ENCODE peak calls at places on chromosomes 5 and 9, in five cellular contexts. F, K, M, S and R are unnamed samples.

GRCh38 chr9:14372437-14373318 is 58.7 kb upstream of the NFIB start:
- DNase-seq in S (no peak), M (no peak), K (no peak), F (peak; percentile 43), R (no peak)

GRCh38 chr5:139341187-139341688 is 416 bp upstream of the PAIP2 start:
- DNase-seq in F (no peak), S (no peak), M (no peak), K (no peak), R (no peak)

GRCh38 chr9:95815961-95816360 is 59.5 kb upstream of the ERCC6L2 start:
- DNase-seq in S (no peak), K (no peak), M (no peak), F (peak; percentile 22), R (no peak)

GRCh38 chr5:177362102-177362868 is 4.6 kb downstream of the RGS14 start:
- DNase-seq in S (no peak), M (no peak), K (peak; percentile 42), F (no peak), R (peak; percentile 36)

GRCh38 chr5:126497506-126497905 is 74.3 kb downstream of the GRAMD2B start:
- DNase-seq in K (no peak), M (no peak), F (no peak), S (no peak), R (no peak)

GRCh38 chr5:139473105-139473504 is 2.3 kb downstream of the SMIM33 start:
- DNase-seq in S (no peak), M (no peak), K (no peak), F (no peak), R (no peak)

GRCh38 chr9:95778957-95779356 is 96.5 kb upstream of the ERCC6L2 start:
- DNase-seq in F (no peak), K (no peak), S (no peak), M (no peak), R (no peak)

GRCh38 chr5:176438959-176439757 is 9.0 kb upstream of the FAF2 start:
- DNase-seq in S (no peak), K (no peak), M (no peak), F (no peak), R (no peak)

GRCh38 chr5:143318270-143318669 is 85.2 kb downstream of the NR3C1 start:
- DNase-seq in F (no peak), M (no peak), S (no peak), K (no peak), R (no peak)

GRCh38 chr5:141363952-141364660 is at the start of gene PCDHGA5:
- DNase-seq in F (no peak), K (no peak), M (no peak), S (no peak), R (no peak)

GRCh38 chr5:150229571-150229970 is 39.7 kb downstream of the SLC6A7 start:
- DNase-seq in M (no peak), F (no peak), S (no peak), K (no peak), R (no peak)

GRCh38 chr5:50967388-50968039 is 301.1 kb downstream of the PARP8 start:
- DNase-seq in K (no peak), F (no peak), M (no peak), S (peak; percentile 47), R (no peak)

GRCh38 chr9:14072850-14073249 is 241.1 kb downstream of the NFIB start:
- DNase-seq in F (no peak), S (no peak), K (no peak), M (no peak), R (no peak)

GRCh38 chr5:57850109-57850508 is 367.5 kb upstream of the ACTBL2 start:
- DNase-seq in K (no peak), F (no peak), M (no peak), S (no peak), R (no peak)

GRCh38 chr5:132464155-132464939 is 26.2 kb downstream of the IRF1 start:
- DNase-seq in F (no peak), K (no peak), M (peak; percentile 28), S (no peak), R (no peak)

GRCh38 chr5:112480501-112480900 is 61.4 kb upstream of the EPB41L4A start:
- DNase-seq in M (no peak), K (no peak), F (no peak), S (no peak), R (no peak)

GRCh38 chr5:5340206-5340729 is 82.2 kb upstream of the ICE1 start:
- DNase-seq in K (no peak), M (no peak), S (no peak), F (peak; percentile 96), R (no peak)

GRCh38 chr5:31347558-31347905 is 154.0 kb downstream of the CDH6 start:
- DNase-seq in K (no peak), F (peak; percentile 16), M (no peak), S (no peak), R (no peak)

GRCh38 chr5:133831506-133832224 is 136.8 kb downstream of the C5orf15 start:
- DNase-seq in K (no peak), M (no peak), S (no peak), F (no peak), R (no peak)

GRCh38 chr5:152246401-152246800 is 158.7 kb downstream of the NMUR2 start:
- DNase-seq in M (no peak), S (no peak), K (no peak), F (no peak), R (no peak)

GRCh38 chr5:142017832-142018427 is 5.1 kb upstream of the GNPDA1 start:
- DNase-seq in K (no peak), F (no peak), S (no peak), M (no peak), R (no peak)

GRCh38 chr9:121622842-121623203 is 28.6 kb upstream of the DAB2IP start:
- DNase-seq in F (no peak), M (no peak), K (no peak), S (no peak), R (no peak)

GRCh38 chr5:54804521-54804920 is 180.9 kb downstream of the ESM1 start:
- DNase-seq in M (no peak), S (no peak), F (no peak), K (no peak), R (no peak)

GRCh38 chr9:114180701-114181582 is 25.6 kb downstream of the COL27A1 start:
- DNase-seq in K (no peak), S (no peak), M (no peak), F (no peak), R (no peak)

GRCh38 chr5:122165574-122166021 is 36.3 kb downstream of the ZNF474 start:
- DNase-seq in M (no peak), K (no peak), F (no peak), S (no peak), R (no peak)

GRCh38 chr5:40906351-40906751 is 2.9 kb upstream of the C7 start:
- DNase-seq in K (no peak), F (no peak), M (no peak), S (no peak), R (no peak)